ENCODE peak calls at places on chromosomes 1 and 21, in four cellular contexts. S is mammary epithelial cell, Q is hepatocyte, K is neural progenitor cell. V is an unnamed sample.
A peak's percentile ranks its signal among the peaks of the same experiment; 100 is the strongest.

GRCh38 chr1:110477041-110477440 is 26.1 kb downstream of the PROK1 start:
- DNase-seq in S (peak; percentile 87), Q (peak; percentile 70), K (no peak), V (no peak)

GRCh38 chr1:65108025-65108692 is 39.8 kb upstream of the AK4 start:
- DNase-seq in S (no peak), Q (peak; percentile 39), K (no peak), V (no peak)

GRCh38 chr1:22884806-22885559 is 87.7 kb downstream of the LACTBL1 start:
- DNase-seq in S (no peak), Q (no peak), K (no peak), V (no peak)

GRCh38 chr1:191690931-191691330 is 467.3 kb upstream of the RGS18 start:
- DNase-seq in S (no peak), Q (peak; percentile 11), K (no peak), V (no peak)

GRCh38 chr1:53292690-53293089 is 35.2 kb downstream of the LRP8 start:
- DNase-seq in S (no peak), Q (no peak), K (no peak), V (no peak)

GRCh38 chr1:8062861-8063260 is 36.8 kb upstream of the ERRFI1 start:
- DNase-seq in S (no peak), Q (no peak), K (no peak), V (no peak)

GRCh38 chr1:211939876-211940468 is 95.4 kb downstream of the INTS7 start:
- DNase-seq in S (no peak), Q (no peak), K (no peak), V (no peak)

GRCh38 chr21:41228006-41228370 is 60.0 kb downstream of the BACE2 start:
- DNase-seq in S (no peak), Q (peak; percentile 76), K (no peak), V (no peak)

GRCh38 chr1:109248444-109248796 is 919 bp upstream of the CELSR2 start:
- DNase-seq in S (no peak), Q (no peak), K (no peak), V (no peak)

GRCh38 chr1:174232761-174233160 is 73.4 kb downstream of the RABGAP1L start:
- DNase-seq in S (no peak), Q (no peak), K (no peak), V (no peak)

GRCh38 chr1:158011714-158012113 is 18.3 kb downstream of the KIRREL1 start:
- DNase-seq in S (no peak), Q (no peak), K (no peak), V (no peak)

GRCh38 chr1:197663178-197663953 is 111.9 kb downstream of the DENND1B start:
- DNase-seq in S (no peak), Q (peak; percentile 3), K (no peak), V (no peak)

GRCh38 chr1:182061597-182061996 is at the start of gene ZNF648:
- DNase-seq in S (peak; percentile 12), Q (peak; percentile 23), K (peak; percentile 30), V (no peak)

GRCh38 chr1:84208935-84209334 is 64.9 kb downstream of the PRKACB start:
- DNase-seq in S (peak; percentile 28), Q (no peak), K (no peak), V (no peak)

GRCh38 chr1:226364129-226364899 is 43.6 kb downstream of the PARP1 start:
- DNase-seq in S (no peak), Q (no peak), K (no peak), V (no peak)

GRCh38 chr1:241589524-241589923 is 50.6 kb downstream of the CHML start:
- DNase-seq in S (no peak), Q (no peak), K (no peak), V (no peak)

GRCh38 chr1:8652607-8653046 is 164.8 kb downstream of the RERE start:
- DNase-seq in S (no peak), Q (no peak), K (no peak), V (no peak)

GRCh38 chr1:17122449-17123194 is 3.4 kb upstream of the PADI2 start:
- DNase-seq in S (no peak), Q (no peak), K (no peak), V (no peak)

GRCh38 chr1:27872059-27872801 is at the start of gene THEMIS2:
- DNase-seq in S (peak; percentile 42), Q (peak; percentile 63), K (peak; percentile 89), V (no peak)

GRCh38 chr1:100581096-100581705 is 43.3 kb downstream of the GPR88 start:
- DNase-seq in S (no peak), Q (no peak), K (no peak), V (no peak)

GRCh38 chr1:185789846-185790735 is 55.9 kb downstream of the HMCN1 start:
- DNase-seq in S (peak; percentile 25), Q (no peak), K (no peak), V (no peak)

GRCh38 chr1:151060241-151061011 is at the start of gene MLLT11:
- DNase-seq in S (peak; percentile 57), Q (peak; percentile 83), K (peak; percentile 94), V (no peak)

GRCh38 chr1:241857131-241857530 is 9.1 kb downstream of the EXO1 start:
- DNase-seq in S (no peak), Q (no peak), K (no peak), V (no peak)

GRCh38 chr1:5768014-5768413 is 224.2 kb downstream of the NPHP4 start:
- DNase-seq in S (no peak), Q (no peak), K (peak; percentile 62), V (no peak)

GRCh38 chr1:2266301-2266967 is 38.3 kb downstream of the SKI start:
- DNase-seq in S (no peak), Q (no peak), K (no peak), V (no peak)

GRCh38 chr1:38640371-38640770 is 219.2 kb downstream of the RRAGC start:
- DNase-seq in S (peak; percentile 58), Q (no peak), K (no peak), V (no peak)

GRCh38 chr1:172252925-172253324 is 167.6 kb upstream of the C1orf105 start:
- DNase-seq in S (no peak), Q (no peak), K (no peak), V (no peak)

GRCh38 chr21:18041012-18041411 is 203.6 kb upstream of the CHODL start:
- DNase-seq in S (no peak), Q (peak; percentile 25), K (peak; percentile 73), V (no peak)

GRCh38 chr1:232949636-232950196 is 695 bp upstream of the NTPCR start:
- DNase-seq in S (no peak), Q (no peak), K (no peak), V (no peak)

GRCh38 chr1:111222308-111223125 is 5.0 kb upstream of the CHI3L2 start:
- DNase-seq in S (peak; percentile 77), Q (peak; percentile 85), K (peak; percentile 86), V (peak; percentile 76)

GRCh38 chr1:172704003-172704402 is 45.1 kb downstream of the FASLG start:
- DNase-seq in S (no peak), Q (no peak), K (no peak), V (no peak)

GRCh38 chr21:25809013-25809412 is 74.2 kb downstream of the GABPA start:
- DNase-seq in S (peak; percentile 81), Q (no peak), K (no peak), V (no peak)

GRCh38 chr1:7478797-7479499 is 292.1 kb upstream of the VAMP3 start:
- DNase-seq in S (peak; percentile 55), Q (peak; percentile 80), K (no peak), V (no peak)

GRCh38 chr1:71196685-71197084 is 115.8 kb upstream of the ZRANB2 start:
- DNase-seq in S (peak; percentile 11), Q (peak; percentile 22), K (no peak), V (no peak)

DNA sequence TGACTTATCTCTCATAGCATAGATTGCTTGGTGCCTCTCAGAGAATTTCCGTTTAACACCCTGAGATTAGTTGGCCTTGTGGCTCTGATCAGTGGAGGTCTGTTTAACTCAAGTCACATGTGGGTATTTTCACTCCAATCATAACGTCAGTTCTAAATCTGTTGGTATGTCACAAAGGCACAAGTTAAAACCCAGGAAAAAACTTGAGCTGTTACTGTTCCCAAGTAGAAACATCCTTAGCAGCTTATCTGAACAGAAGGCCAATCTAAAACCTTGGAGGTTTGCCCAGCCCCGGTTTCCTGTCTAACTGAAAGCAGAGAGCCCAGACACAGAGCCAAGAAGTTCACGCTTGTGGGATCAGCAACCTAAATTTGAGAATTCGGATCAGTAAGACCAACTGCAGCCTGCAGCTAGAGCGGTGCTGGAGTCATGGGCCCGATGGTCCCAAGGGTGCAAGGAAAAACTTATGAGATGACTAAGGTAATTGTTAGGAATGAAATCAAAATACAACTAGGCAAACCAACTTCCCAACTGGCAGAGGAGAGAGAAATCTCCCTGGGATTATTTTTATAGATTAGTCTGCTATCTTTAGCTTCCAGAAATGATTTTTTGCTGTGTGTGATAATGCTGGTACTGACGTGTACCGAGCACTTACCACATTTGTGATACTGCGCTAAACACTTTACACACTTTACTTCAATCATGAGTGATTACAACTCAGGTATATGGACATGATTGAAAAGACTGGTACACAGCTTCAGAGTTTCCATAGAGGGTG is 90.2 kb upstream of the C1orf21 start:
- DNase-seq in S (no peak), Q (peak; percentile 64), K (no peak), V (no peak)
- H3K4me3 ChIP-seq in S (no peak overlapping the region), Q (no peak overlapping the region), K (no peak overlapping the region), V (no peak overlapping the region)

GRCh38 chr1:244106837-244107491 is 55.9 kb downstream of the ZBTB18 start:
- DNase-seq in S (no peak), Q (no peak), K (no peak), V (no peak)
- TF ChIP-seq EZH2 in S (no peak), Q (no peak), K (no peak), V (no peak)

GRCh38 chr1:94539496-94539895 is 2.1 kb downstream of the F3 start:
- DNase-seq in S (peak; percentile 72), Q (no peak), K (no peak), V (peak; percentile 41)
- H3K4me3 ChIP-seq in S (peak overlapping the region; percentile 83), Q (peak overlapping the region; percentile 78), K (no peak overlapping the region), V (peak overlapping the region; percentile 80)

GRCh38 chr21:45035477-45035848 is 38.9 kb upstream of the ADARB1 start:
- DNase-seq in S (no peak), Q (no peak), K (no peak), V (no peak)

GRCh38 chr21:45034556-45035476 is 39.6 kb upstream of the ADARB1 start:
- DNase-seq in S (peak; percentile 55), Q (no peak), K (no peak), V (no peak)

GRCh38 chr21:45032332-45032731 is 42.0 kb upstream of the ADARB1 start:
- DNase-seq in S (no peak), Q (peak; percentile 7), K (no peak), V (no peak)

GRCh38 chr21:45032977-45033705 is 41.2 kb upstream of the ADARB1 start:
- DNase-seq in S (no peak), Q (peak; percentile 23), K (no peak), V (no peak)

GRCh38 chr21:45033791-45034555 is 40.4 kb upstream of the ADARB1 start:
- DNase-seq in S (no peak), Q (peak; percentile 27), K (no peak), V (no peak)
- TF ChIP-seq EZH2 in S (no peak), Q (no peak), K (no peak), V (no peak)

GRCh38 chr1:44266400-44267344 is 53.4 kb downstream of the DMAP1 start:
- DNase-seq in S (no peak), Q (no peak), K (no peak), V (no peak)
- H3K4me3 ChIP-seq in S (no peak overlapping the region), Q (no peak overlapping the region), K (no peak overlapping the region), V (no peak overlapping the region)

GRCh38 chr1:61361971-61362370 is 279.6 kb downstream of the NFIA start:
- DNase-seq in S (no peak), Q (no peak), K (no peak), V (no peak)
- TF ChIP-seq EZH2 in S (no peak), Q (no peak), K (no peak), V (no peak)